ENCODE peak calls at places on chromosomes 13 and 19, in six cellular contexts. K, V, Q, Y, U and T are unnamed samples.
A peak's percentile ranks its signal among the peaks of the same experiment; 100 is the strongest.

GRCh38 chr13:19864018-19864338 is 529 bp upstream of the ZMYM5 start:
- DNase-seq in K (peak; percentile 90), Q (no peak), V (no peak), U (peak; percentile 61), Y (no peak), T (peak; percentile 53)

GRCh38 chr13:45541806-45542205 is 73.7 kb downstream of the ERICH6B start:
- DNase-seq in U (no peak), Y (no peak), V (no peak), K (no peak), Q (no peak), T (no peak)

GRCh38 chr13:30569901-30570576 is 47.7 kb upstream of the USPL1 start:
- DNase-seq in Q (peak; percentile 90), K (peak; percentile 95), V (peak; percentile 99), Y (peak; percentile 7), U (no peak), T (no peak)

GRCh38 chr13:76293346-76293745 is 592.9 kb downstream of the KCTD12 start:
- DNase-seq in V (peak; percentile 75), Q (peak; percentile 29), K (peak; percentile 72), Y (no peak), U (no peak), T (no peak)

GRCh38 chr13:99215466-99215865 is 14.8 kb downstream of the UBAC2 start:
- DNase-seq in Q (no peak), Y (no peak), K (no peak), U (no peak), V (no peak), T (peak; percentile 69)

GRCh38 chr13:102033316-102033715 is 368.5 kb downstream of the FGF14 start:
- DNase-seq in K (no peak), U (no peak), V (no peak), Y (no peak), Q (no peak), T (no peak)

GRCh38 chr13:38697628-38698333 is 10.9 kb downstream of the FREM2 start:
- DNase-seq in U (peak; percentile 19), Q (no peak), V (no peak), Y (no peak), K (no peak), T (no peak)

GRCh38 chr13:34003712-34004111 is 185.8 kb downstream of the RFC3 start:
- DNase-seq in Y (no peak), Q (no peak), V (no peak), K (no peak), U (no peak), T (no peak)

GRCh38 chr19:41422955-41423354 is 4.2 kb downstream of the B3GNT8 start:
- DNase-seq in V (no peak), Q (no peak), K (no peak), U (no peak), Y (no peak), T (no peak)

GRCh38 chr19:53872762-53873161 is 5.1 kb downstream of the MYADM start:
- DNase-seq in V (no peak), U (no peak), K (no peak), Q (no peak), Y (no peak), T (no peak)

GRCh38 chr13:112947796-112948195 is 21.2 kb upstream of the MCF2L start:
- DNase-seq in Q (no peak), U (no peak), K (no peak), V (no peak), Y (no peak), T (no peak)

GRCh38 chr19:4557186-4557970 is 2.1 kb downstream of the SEMA6B start:
- DNase-seq in U (no peak), K (no peak), Q (no peak), Y (no peak), V (no peak), T (no peak)

GRCh38 chr19:17073869-17074627 is 1.2 kb downstream of the HAUS8 start:
- DNase-seq in Q (no peak), Y (no peak), V (peak; percentile 16), K (no peak), U (no peak), T (no peak)

GRCh38 chr19:56155124-56155687 is 14.1 kb downstream of the ZNF444 start:
- DNase-seq in U (peak; percentile 58), Q (no peak), K (no peak), Y (no peak), V (no peak), T (no peak)

GRCh38 chr13:80877209-80877943 is 536.5 kb upstream of the SPRY2 start:
- DNase-seq in Y (no peak), U (no peak), V (no peak), K (peak; percentile 62), Q (no peak), T (no peak)

GRCh38 chr19:52494518-52494917 is 33.0 kb upstream of the ZNF808 start:
- DNase-seq in Q (no peak), V (peak; percentile 2), K (no peak), Y (no peak), U (no peak), T (no peak)

GRCh38 chr19:6239401-6239844 is 40.4 kb downstream of the MLLT1 start:
- DNase-seq in Q (no peak), Y (peak; percentile 30), U (no peak), V (peak; percentile 16), K (no peak), T (no peak)

GRCh38 chr13:32309812-32310706 is 5.1 kb downstream of the ZAR1L start:
- DNase-seq in K (peak; percentile 83), Q (no peak), U (peak; percentile 11), V (peak; percentile 72), Y (no peak), T (no peak)

GRCh38 chr19:48819366-48819816 is 8.6 kb upstream of the BCAT2 start:
- DNase-seq in Y (no peak), V (peak; percentile 79), K (peak; percentile 98), U (no peak), Q (no peak), T (no peak)

GRCh38 chr19:12756150-12756883 is 4.7 kb downstream of the BEST2 start:
- DNase-seq in Y (no peak), Q (no peak), V (no peak), K (no peak), U (no peak), T (no peak)

GRCh38 chr19:58357798-58358145 is 4.5 kb upstream of the A1BG start:
- DNase-seq in Y (no peak), K (no peak), V (no peak), Q (no peak), U (no peak), T (no peak)

GRCh38 chr19:43486412-43486811 is 18.1 kb downstream of the PHLDB3 start:
- DNase-seq in Y (no peak), K (no peak), U (no peak), V (no peak), Q (no peak), T (no peak)

GRCh38 chr19:17080441-17080803 is 4.8 kb downstream of the MYO9B start:
- DNase-seq in Y (no peak), V (no peak), Q (no peak), U (no peak), K (no peak), T (no peak)

GRCh38 chr13:81184556-81185265 is 843.8 kb upstream of the SPRY2 start:
- DNase-seq in Y (no peak), U (no peak), K (peak; percentile 32), Q (no peak), V (peak; percentile 4), T (no peak)

GRCh38 chr13:79986890-79987289 is 354.0 kb downstream of the SPRY2 start:
- DNase-seq in U (no peak), V (no peak), Y (no peak), K (no peak), Q (no peak), T (no peak)

GRCh38 chr13:50572129-50572528 is 271.4 kb downstream of the DLEU7 start:
- DNase-seq in V (no peak), U (no peak), Q (no peak), Y (no peak), K (no peak), T (no peak)
- TF ChIP-seq CTCF in V (no peak), U (no peak), Q (no peak), Y (no peak), K (no peak), T (no peak)

GRCh38 chr13:110653851-110654250 is 38.5 kb downstream of the NAXD start:
- DNase-seq in Y (no peak), U (no peak), K (no peak), Q (no peak), V (no peak), T (no peak)

GRCh38 chr13:110661256-110661655 is 44.7 kb downstream of the CARS2 start:
- DNase-seq in K (no peak), Y (no peak), V (no peak), U (no peak), Q (no peak), T (no peak)

GRCh38 chr13:110653271-110653670 is 37.9 kb downstream of the NAXD start:
- DNase-seq in V (no peak), U (no peak), Y (no peak), Q (no peak), K (no peak), T (no peak)

GRCh38 chr13:110652755-110653154 is 37.4 kb downstream of the NAXD start:
- DNase-seq in Q (no peak), K (no peak), Y (no peak), U (no peak), V (no peak), T (no peak)

DNA sequence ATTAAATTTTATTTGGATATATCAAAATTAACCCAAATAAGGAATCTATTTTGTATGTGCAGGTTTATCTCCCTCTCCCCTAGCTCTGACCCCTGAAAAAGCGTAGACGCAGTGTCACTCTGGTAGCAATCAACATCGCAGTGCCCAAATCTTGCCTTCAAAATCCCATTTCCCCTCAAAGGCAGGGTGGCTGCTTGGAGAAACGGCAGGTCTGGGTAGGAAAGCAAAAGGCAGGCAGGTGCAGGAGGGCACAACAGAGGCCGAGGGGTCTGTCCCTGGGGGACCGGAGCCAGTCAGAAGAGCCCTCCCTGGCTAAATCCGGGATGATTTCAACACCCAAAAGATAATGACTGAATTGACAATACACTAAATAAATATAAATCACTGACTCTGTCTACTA is 41.9 kb downstream of the NAXD start:
- DNase-seq in Q (no peak), K (no peak), U (no peak), Y (no peak), V (no peak), T (no peak)
- TF ChIP-seq CTCF in Q (no peak), K (no peak), U (no peak), Y (no peak), V (no peak), T (no peak)

DNA sequence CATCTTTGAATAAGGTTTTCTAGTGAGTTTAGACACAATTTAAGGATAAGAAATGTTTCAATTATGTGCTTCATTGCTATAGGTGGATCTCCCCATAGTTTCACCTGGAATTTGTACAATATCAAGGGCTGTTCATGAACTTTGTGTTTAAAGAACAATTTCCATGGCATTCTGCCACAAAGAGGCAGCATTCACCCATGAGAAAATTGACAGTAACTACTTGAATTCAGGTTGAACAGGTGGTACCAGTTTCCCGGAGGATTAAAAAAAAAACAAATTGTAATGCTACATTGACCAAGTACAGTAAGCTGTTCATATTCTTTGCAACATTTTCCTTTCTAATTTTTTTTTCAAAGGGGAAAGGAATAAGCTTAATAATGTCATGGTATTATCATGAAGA is 9.1 kb downstream of the SLITRK5 start:
- DNase-seq in Q (no peak), V (no peak), K (peak; percentile 15), Y (no peak), U (peak; percentile 15), T (no peak)
- TF ChIP-seq CTCF in Q (peak; percentile 47), V (no peak), K (no peak), Y (no peak), U (no peak), T (no peak)

DNA sequence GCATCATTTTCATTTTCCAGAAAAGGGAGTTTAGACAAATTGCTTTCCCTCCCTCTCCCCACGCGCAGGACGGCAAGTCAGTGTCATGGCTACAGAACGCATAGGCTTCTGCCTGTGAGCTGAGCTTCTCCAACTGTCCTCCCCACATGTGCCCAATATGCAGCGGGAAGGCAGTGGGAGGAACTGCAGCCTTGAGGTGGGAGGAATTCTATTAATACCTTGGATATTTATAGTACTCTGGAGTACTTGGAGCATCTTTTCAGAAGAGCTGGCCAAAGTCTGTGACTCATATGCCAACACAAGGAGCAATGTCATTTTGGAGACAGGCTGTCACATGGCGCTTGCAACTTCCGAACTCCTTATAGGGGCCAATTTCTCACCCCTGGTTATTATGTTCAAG is 245.1 kb upstream of the SERP2 start:
- DNase-seq in Y (peak; percentile 48), Q (no peak), K (peak; percentile 40), U (no peak), V (peak; percentile 65), T (no peak)
- TF ChIP-seq CTCF in Y (no peak), Q (no peak), K (no peak), U (no peak), V (no peak), T (no peak)